ENCODE peak calls at places on chromosome 17, in nine cellular contexts. A, J, P, M, I, W, T, C and E are unnamed samples.

GRCh38 chr17:80866050-80866793 is 125.4 kb upstream of the CHMP6 start:
- DNase-seq in A (peak; percentile 75), J (peak; percentile 90), P (peak; percentile 69), M (peak; percentile 73), I (peak; percentile 84), W (peak; percentile 62), T (peak; percentile 69), C (peak; percentile 79), E (peak; percentile 59)

GRCh38 chr17:17508019-17508535 is 11.9 kb upstream of the RASD1 start:
- DNase-seq in A (no peak), J (peak; percentile 36), P (peak; percentile 41), M (peak; percentile 23), I (no peak), W (no peak), T (no peak), C (peak; percentile 50), E (peak; percentile 9)

GRCh38 chr17:43126911-43127290 is 1.7 kb upstream of the BRCA1 start:
- DNase-seq in A (no peak), J (no peak), P (peak; percentile 78), M (no peak), I (no peak), W (no peak), T (no peak), C (no peak), E (no peak)

GRCh38 chr17:17493249-17493985 is 2.8 kb downstream of the RASD1 start:
- DNase-seq in A (no peak), J (peak; percentile 59), P (peak; percentile 73), M (no peak), I (no peak), W (no peak), T (peak; percentile 33), C (no peak), E (peak; percentile 45)

GRCh38 chr17:4759776-4760236 is 11.9 kb upstream of the TM4SF5 start:
- DNase-seq in A (no peak), J (no peak), P (no peak), M (no peak), I (no peak), W (no peak), T (no peak), C (no peak), E (no peak)

GRCh38 chr17:61440697-61441096 is 11.5 kb upstream of the TBX4 start:
- DNase-seq in A (no peak), J (no peak), P (no peak), M (no peak), I (no peak), W (no peak), T (no peak), C (no peak), E (no peak)

GRCh38 chr17:62892069-62892675 is 73.9 kb upstream of the TANC2 start:
- DNase-seq in A (no peak), J (no peak), P (no peak), M (no peak), I (no peak), W (no peak), T (no peak), C (no peak), E (no peak)

GRCh38 chr17:52181842-52182241 is 23.3 kb upstream of the CA10 start:
- DNase-seq in A (no peak), J (no peak), P (no peak), M (no peak), I (no peak), W (no peak), T (no peak), C (no peak), E (no peak)